ENCODE peak calls at places on chromosome 14, in eight cellular contexts. L is K562, P is sigmoid colon, N is SK-N-SH, Y is transverse colon, R is HepG2, C is stomach, V is suprapubic skin. I is an unnamed sample.

GRCh38 chr14:74569826-74570591 is 42.0 kb downstream of the LTBP2 start:
- DNase-seq in R (peak; percentile 12), N (no peak), Y (no peak), L (no peak), C (no peak), V (no peak), P (no peak), I (no peak)

GRCh38 chr14:37197421-37198272 is at the start of gene MIPOL1:
- DNase-seq in L (peak; percentile 90), R (peak; percentile 79), N (peak; percentile 25), V (peak; percentile 83), Y (peak; percentile 85), P (peak; percentile 92), C (peak; percentile 88), I (peak; percentile 64)

GRCh38 chr14:73457050-73457934 is 1.1 kb downstream of the NUMB start:
- DNase-seq in R (no peak), P (peak; percentile 80), Y (no peak), L (peak; percentile 54), V (peak; percentile 80), C (peak; percentile 45), N (peak; percentile 41), I (no peak)

GRCh38 chr14:91869556-91869955 is 2.2 kb upstream of the TC2N start:
- DNase-seq in Y (no peak), L (no peak), C (no peak), P (no peak), V (no peak), N (no peak), R (peak; percentile 12), I (no peak)

GRCh38 chr14:64953310-64953654 is 10.7 kb upstream of the GPX2 start:
- DNase-seq in C (no peak), L (no peak), Y (no peak), R (no peak), V (peak; percentile 52), N (no peak), P (peak; percentile 43), I (no peak)

GRCh38 chr14:85217412-85217811 is 312.5 kb upstream of the FLRT2 start:
- DNase-seq in P (no peak), R (no peak), L (no peak), V (no peak), C (no peak), Y (no peak), N (no peak), I (no peak)

GRCh38 chr14:103630364-103631108 is 1.5 kb downstream of the KLC1 start:
- DNase-seq in N (no peak), L (no peak), R (no peak), P (no peak), Y (no peak), V (no peak), C (no peak), I (no peak)

GRCh38 chr14:48247972-48248371 is 572.6 kb upstream of the MDGA2 start:
- DNase-seq in C (no peak), L (no peak), P (no peak), R (no peak), Y (no peak), V (no peak), N (no peak), I (no peak)

GRCh38 chr14:93984987-93985410 is 8.6 kb upstream of the ASB2 start:
- DNase-seq in V (no peak), L (peak; percentile 27), N (peak; percentile 47), C (no peak), P (peak; percentile 80), Y (peak; percentile 48), R (peak; percentile 77), I (no peak)

GRCh38 chr14:101273091-101273490 is 288.2 kb upstream of the DIO3 start:
- DNase-seq in R (no peak), N (no peak), P (no peak), L (no peak), Y (no peak), C (no peak), V (no peak), I (no peak)

GRCh38 chr14:26190644-26191043 is 407.2 kb downstream of the NOVA1 start:
- DNase-seq in R (no peak), C (no peak), P (no peak), V (no peak), N (no peak), Y (no peak), L (no peak), I (no peak)

GRCh38 chr14:69260246-69260978 is 454 bp downstream of the GALNT16 start:
- DNase-seq in V (no peak), Y (no peak), C (no peak), P (no peak), N (peak; percentile 78), L (no peak), R (no peak), I (no peak)

GRCh38 chr14:67851785-67852410 is 32.3 kb downstream of the RAD51B start:
- DNase-seq in R (no peak), V (no peak), C (no peak), N (no peak), P (peak; percentile 59), L (no peak), Y (no peak), I (no peak)

GRCh38 chr14:88129306-88130056 is 124.5 kb downstream of the GPR65 start:
- DNase-seq in P (no peak), V (no peak), L (no peak), N (no peak), C (no peak), R (no peak), Y (no peak), I (no peak)

GRCh38 chr14:101097109-101097793 is 193.7 kb upstream of the RTL1 start:
- DNase-seq in Y (no peak), V (no peak), N (no peak), C (no peak), P (no peak), L (no peak), R (no peak), I (no peak)

GRCh38 chr14:89284368-89285058 is 132.5 kb downstream of the FOXN3 start:
- DNase-seq in C (peak; percentile 40), V (no peak), L (no peak), N (no peak), P (no peak), R (no peak), Y (no peak), I (no peak)

GRCh38 chr14:74459289-74459946 is 33.4 kb upstream of the SYNDIG1L start:
- DNase-seq in V (no peak), Y (no peak), L (peak; percentile 41), P (no peak), N (peak; percentile 54), C (no peak), R (peak; percentile 24), I (no peak)

GRCh38 chr14:80136358-80136757 is 74.9 kb downstream of the DIO2 start:
- DNase-seq in P (no peak), L (peak; percentile 2), R (no peak), Y (no peak), V (no peak), C (no peak), N (no peak), I (no peak)

DNA sequence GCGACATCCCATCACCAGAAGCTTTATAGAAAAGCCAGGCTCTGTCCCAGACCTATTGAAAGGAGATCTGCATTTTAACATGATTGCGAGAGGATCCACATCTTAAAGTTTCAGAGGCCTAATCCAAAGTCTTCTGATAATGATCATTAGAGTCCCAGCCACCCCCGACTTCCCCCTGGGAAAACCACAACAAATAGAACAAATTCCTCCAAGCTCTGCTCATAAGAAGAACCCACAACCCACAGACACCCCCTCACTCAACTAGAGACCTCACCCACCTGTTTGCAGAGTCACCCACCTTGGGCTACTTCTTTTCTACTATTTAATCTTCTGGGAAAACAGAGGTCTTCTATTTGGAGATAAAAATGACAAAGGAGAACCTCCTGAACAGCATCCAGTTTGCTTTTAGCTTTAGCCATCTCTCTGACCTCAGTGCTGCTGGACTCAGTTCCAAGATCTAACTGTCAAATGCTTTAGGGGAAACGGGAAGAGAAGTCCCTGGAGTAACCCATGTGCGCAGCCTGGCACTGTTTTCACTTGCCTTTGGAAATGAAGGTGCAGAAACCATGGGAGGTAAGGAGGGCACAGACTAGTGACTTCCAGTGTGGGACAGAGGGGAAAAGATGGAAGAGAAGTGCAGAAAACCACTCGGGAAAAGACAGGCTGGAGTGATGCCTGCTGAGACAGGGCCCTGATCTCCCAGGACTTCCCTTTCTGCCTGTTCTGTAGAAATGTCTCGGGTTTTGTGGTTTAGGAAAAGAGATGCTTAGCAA is 124.9 kb upstream of the HIF1A start:
- DNase-seq in C (no peak), L (no peak), P (no peak), Y (no peak), R (no peak), V (no peak), N (no peak), I (no peak)
- H3K4me1 ChIP-seq in C (peaks cover 30% of the 10 kb centered on the region), L (peaks cover 5% of the 10 kb centered on the region), P (peaks cover 41% of the 10 kb centered on the region), Y (peaks cover 4% of the 10 kb centered on the region), R (peaks cover 71% of the 10 kb centered on the region), V (peaks cover 63% of the 10 kb centered on the region), N (peaks cover 31% of the 10 kb centered on the region), I (peaks cover 14% of the 10 kb centered on the region)

DNA sequence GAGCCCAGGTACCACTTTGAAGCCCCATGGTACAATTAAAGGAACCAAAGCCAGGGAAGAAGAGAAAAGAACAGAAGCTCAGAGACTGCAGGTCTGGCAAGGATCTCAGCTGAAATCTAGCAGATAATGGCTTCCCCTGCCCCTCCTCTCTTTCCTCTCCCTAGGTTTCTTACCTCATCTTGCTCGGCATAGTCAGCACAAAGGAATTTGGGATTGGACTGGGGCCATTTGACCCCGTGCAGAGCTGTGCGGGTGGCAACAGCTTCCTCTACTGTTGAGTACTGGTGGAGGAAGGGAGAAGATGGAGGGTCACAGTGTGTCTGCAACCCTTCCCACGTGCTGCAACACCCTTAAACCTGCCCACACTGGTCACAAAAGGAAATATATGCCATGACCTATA is 4.7 kb upstream of the CDH24 start:
- DNase-seq in V (no peak), Y (peak; percentile 43), C (peak; percentile 61), R (peak; percentile 87), L (no peak), P (peak; percentile 87), N (no peak), I (no peak)
- TF ChIP-seq EP300 in V (no peak), Y (no peak), C (no peak), R (no peak), L (no peak), P (no peak), N (peak; percentile 35), I (peak; percentile 68)

DNA sequence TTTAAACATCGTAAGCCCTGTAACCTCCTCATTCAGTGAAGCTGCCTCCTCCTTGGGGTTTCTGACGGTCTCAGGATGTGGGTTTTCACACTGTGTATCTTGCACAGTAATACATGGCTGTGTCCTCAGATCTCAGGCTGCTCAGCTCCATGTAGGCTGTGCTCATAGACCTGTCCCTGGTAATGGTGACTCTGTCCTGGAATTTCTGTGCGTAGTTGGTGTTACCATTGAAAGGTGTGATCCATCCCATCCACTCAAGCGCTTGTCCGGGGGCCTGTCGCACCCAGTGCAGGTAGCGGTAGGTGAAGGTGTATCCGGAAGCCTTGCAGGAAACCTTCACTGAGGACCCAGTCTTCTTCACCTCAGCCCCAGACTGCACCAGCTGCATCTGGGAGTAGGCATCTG is 980.5 kb downstream of the TMEM121 start:
- DNase-seq in V (no peak), R (no peak), L (no peak), P (no peak), C (no peak), Y (peak; percentile 22), N (no peak), I (no peak)
- H3K4me3 ChIP-seq in V (no peak overlapping the region), R (no peak overlapping the region), L (no peak overlapping the region), P (no peak overlapping the region), C (no peak overlapping the region), Y (no peak overlapping the region), N (no peak overlapping the region), I (no peak overlapping the region)

DNA sequence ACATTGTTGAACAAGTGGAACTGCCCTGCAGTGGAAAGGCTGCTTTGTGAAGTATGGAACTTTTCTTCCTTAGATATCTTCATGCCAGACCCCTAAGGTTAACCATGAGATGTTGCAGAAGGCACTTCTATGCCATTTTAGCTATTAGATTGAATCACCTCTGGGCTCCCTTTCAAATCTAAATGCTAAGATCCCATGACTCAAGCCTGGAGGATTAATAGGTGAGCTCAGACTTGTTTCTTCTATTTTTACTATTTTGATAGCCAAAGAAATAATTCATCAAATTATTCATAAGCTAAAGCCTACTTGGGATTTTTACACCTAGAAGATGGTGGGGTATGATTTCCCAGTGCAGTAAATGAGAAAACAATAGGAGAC is 64.3 kb downstream of the DAD1 start:
- DNase-seq in Y (no peak), V (no peak), P (no peak), L (no peak), C (no peak), N (no peak), R (no peak), I (no peak)
- H3K4me1 ChIP-seq in Y (peaks cover 4% of the 10 kb centered on the region), V (peaks cover 48% of the 10 kb centered on the region), P (peaks cover 42% of the 10 kb centered on the region), L (no peaks in the 10 kb centered on the region), C (peaks cover 52% of the 10 kb centered on the region), N (peaks cover 17% of the 10 kb centered on the region), R (peaks cover 9% of the 10 kb centered on the region), I (no peaks in the 10 kb centered on the region)